ENCODE peak calls at places on chromosome 9, in five cellular contexts. E is endodermal cell, J is kidney tubule cell, C is LoVo, T is NCI-H345. L is an unnamed sample.

GRCh38 chr9:92605224-92605623 is 64.7 kb downstream of the IPPK start:
- DNase-seq in C (no peak), J (no peak), E (no peak), T (no peak), L (no peak)

GRCh38 chr9:137454145-137454505 is 5.0 kb downstream of the NSMF start:
- DNase-seq in T (no peak), J (no peak), E (peak), C (no peak), L (no peak)

GRCh38 chr9:77978086-77978781 is 53.4 kb downstream of the GNAQ start:
- DNase-seq in J (no peak), E (no peak), T (no peak), C (no peak), L (peak)

GRCh38 chr9:32251539-32251938 is 132.9 kb upstream of the ACO1 start:
- DNase-seq in C (peak), T (peak), E (peak), J (peak), L (peak)

GRCh38 chr9:2008372-2008771 is 6.8 kb upstream of the SMARCA2 start:
- DNase-seq in T (no peak), C (no peak), E (no peak), J (no peak), L (no peak)

GRCh38 chr9:80285325-80285724 is 713.6 kb downstream of the TLE4 start:
- DNase-seq in C (no peak), J (peak), T (no peak), E (peak), L (no peak)

GRCh38 chr9:76810377-76810957 is 46.2 kb downstream of the PCA3 start:
- DNase-seq in C (peak), E (peak), T (peak), J (peak), L (peak)

GRCh38 chr9:122372856-122373845 is 2.3 kb downstream of the PTGS1 start:
- DNase-seq in C (no peak), T (no peak), J (no peak), E (no peak), L (no peak)

GRCh38 chr9:113012492-113012891 is 500 bp upstream of the ZNF883 start:
- DNase-seq in T (no peak), E (no peak), C (no peak), J (no peak), L (no peak)

GRCh38 chr9:130461218-130461630 is 16.5 kb downstream of the ASS1 start:
- DNase-seq in C (peak), J (peak), E (peak), T (peak), L (no peak)